ENCODE peak calls at places on chromosomes 12 and 14, in four cellular contexts. Q is effector CD4-positive, alpha-beta T cell; U is D721Med; G is HT1080. A is an unnamed sample.

GRCh38 chr14:79137836-79138235 is 967.7 kb downstream of the NRXN3 start:
- DNase-seq in G (no peak), Q (no peak), U (no peak), A (no peak)

GRCh38 chr12:117067638-117068037 is 31.6 kb downstream of the TESC start:
- DNase-seq in U (no peak), Q (no peak), G (no peak), A (no peak)

GRCh38 chr12:13387074-13387473 is 190.5 kb downstream of the EMP1 start:
- DNase-seq in G (no peak), U (no peak), Q (no peak), A (no peak)

GRCh38 chr14:71933026-71933587 is 878 bp downstream of the RGS6 start:
- DNase-seq in Q (no peak), U (no peak), G (no peak), A (no peak)

GRCh38 chr12:73072214-73072613 is 800.0 kb downstream of the TRHDE start:
- DNase-seq in G (no peak), U (no peak), Q (no peak), A (no peak)

GRCh38 chr14:88503754-88504406 is 50.9 kb downstream of the PTPN21 start:
- DNase-seq in U (no peak), Q (no peak), G (no peak), A (no peak)

GRCh38 chr14:74579447-74580274 is 32.4 kb downstream of the LTBP2 start:
- DNase-seq in U (no peak), Q (no peak), G (peak; percentile 95), A (no peak)

GRCh38 chr12:3204716-3205617 is 127.8 kb downstream of the TSPAN9 start:
- DNase-seq in Q (no peak), G (no peak), U (no peak), A (no peak)

GRCh38 chr12:104620761-104621531 is 164.2 kb downstream of the CHST11 start:
- DNase-seq in Q (no peak), G (no peak), U (peak; percentile 42), A (no peak)

GRCh38 chr12:123942911-123943648 is 29.6 kb downstream of the CCDC92 start:
- DNase-seq in G (no peak), U (no peak), Q (no peak), A (no peak)

GRCh38 chr12:1917172-1918070 is 1.0 kb downstream of the CACNA2D4 start:
- DNase-seq in Q (no peak), G (no peak), U (no peak), A (no peak)

GRCh38 chr12:69091447-69092022 is 147.8 kb upstream of the CPSF6 start:
- DNase-seq in Q (no peak), G (peak; percentile 30), U (no peak), A (no peak)

GRCh38 chr12:47790676-47791350 is 17.8 kb downstream of the SLC48A1 start:
- DNase-seq in U (no peak), G (no peak), Q (no peak), A (no peak)

GRCh38 chr12:70049596-70050360 is 193.5 kb upstream of the CNOT2 start:
- DNase-seq in G (peak; percentile 15), U (no peak), Q (no peak), A (peak; percentile 18)

GRCh38 chr12:15244341-15244740 is 23.1 kb upstream of the RERG start:
- DNase-seq in Q (no peak), U (no peak), G (no peak), A (no peak)

GRCh38 chr12:1607940-1608782 is 13.8 kb upstream of the FBXL14 start:
- DNase-seq in G (no peak), U (no peak), Q (no peak), A (no peak)

GRCh38 chr12:40515041-40515825 is 177.0 kb upstream of the CNTN1 start:
- DNase-seq in Q (no peak), U (no peak), G (peak; percentile 77), A (no peak)

GRCh38 chr14:99524804-99525698 is 43.8 kb downstream of the CCNK start:
- DNase-seq in G (peak; percentile 65), Q (no peak), U (peak; percentile 47), A (no peak)

GRCh38 chr14:63275611-63276010 is 43.1 kb downstream of the GPHB5 start:
- DNase-seq in G (no peak), Q (no peak), U (no peak), A (no peak)

GRCh38 chr12:109469516-109469915 is 7.6 kb downstream of the KCTD10 start:
- DNase-seq in G (no peak), Q (no peak), U (no peak), A (no peak)

GRCh38 chr12:122018937-122019336 is 2.7 kb upstream of the BCL7A start:
- DNase-seq in Q (no peak), G (no peak), U (no peak), A (no peak)

GRCh38 chr14:92600318-92601053 is 86.9 kb downstream of the RIN3 start:
- DNase-seq in Q (no peak), G (peak; percentile 93), U (no peak), A (no peak)

GRCh38 chr12:53427905-53428594 is 4.4 kb downstream of the AMHR2 start:
- DNase-seq in Q (no peak), U (no peak), G (peak; percentile 98), A (no peak)

GRCh38 chr14:64880382-64881121 is 845 bp upstream of the SPTB start:
- DNase-seq in U (peak; percentile 58), G (peak; percentile 31), Q (peak; percentile 34), A (peak; percentile 29)

GRCh38 chr12:109775172-109775881 is 57.9 kb downstream of the TRPV4 start:
- DNase-seq in G (peak; percentile 57), U (peak; percentile 75), Q (peak; percentile 60), A (peak; percentile 70)

GRCh38 chr12:15778126-15778525 is 11.1 kb downstream of the EPS8 start:
- DNase-seq in Q (no peak), G (no peak), U (no peak), A (no peak)

GRCh38 chr12:32448581-32448980 is 49.2 kb downstream of the FGD4 start:
- DNase-seq in G (peak; percentile 62), Q (no peak), U (no peak), A (no peak)

GRCh38 chr14:99271951-99272668 is at the start of gene BCL11B:
- DNase-seq in G (peak; percentile 80), Q (peak; percentile 83), U (peak; percentile 45), A (peak; percentile 85)

GRCh38 chr12:10554971-10555481 is 49.3 kb downstream of the EIF2S3B start:
- DNase-seq in U (no peak), Q (no peak), G (no peak), A (peak; percentile 26)

GRCh38 chr12:121811434-121812319 is 7.9 kb downstream of the SETD1B start:
- DNase-seq in Q (peak; percentile 61), U (peak; percentile 78), G (peak; percentile 58), A (peak; percentile 74)

GRCh38 chr12:116152268-116152667 is 125.2 kb downstream of the MED13L start:
- DNase-seq in Q (no peak), G (peak; percentile 50), U (no peak), A (no peak)

GRCh38 chr12:49776413-49776812 is 35.1 kb downstream of the TMBIM6 start:
- DNase-seq in Q (no peak), U (peak; percentile 48), G (peak; percentile 61), A (peak; percentile 36)

GRCh38 chr12:100716949-100717732 is 77.4 kb upstream of the ANO4 start:
- DNase-seq in U (peak; percentile 50), Q (no peak), G (no peak), A (no peak)

GRCh38 chr12:50537538-50537919 is 32.7 kb downstream of the DIP2B start:
- DNase-seq in Q (no peak), U (no peak), G (peak; percentile 95), A (no peak)

GRCh38 chr14:104362761-104363605 is 216.6 kb upstream of the C14orf180 start:
- DNase-seq in Q (no peak), G (no peak), U (no peak), A (no peak)

GRCh38 chr14:34971801-34972200 is 11.0 kb upstream of the SRP54 start:
- DNase-seq in G (no peak), Q (no peak), U (no peak), A (no peak)